ENCODE peak calls at places on chromosomes 16 and 17, in six cellular contexts. Q is fibroblast of lung; D is ovary; P is CD8-positive, alpha-beta T cell; E is GM23248; Y is SK-N-SH. N is an unnamed sample.

GRCh38 chr17:32298721-32299578 is 33.3 kb downstream of the RHBDL3 start:
- DNase-seq in Q (no peak), Y (no peak), E (no peak), D (no peak), P (no peak), N (no peak)

GRCh38 chr16:60392380-60392779 is 1643.9 kb downstream of the CDH8 start:
- DNase-seq in P (no peak), D (no peak), Y (no peak), E (no peak), Q (no peak), N (no peak)

GRCh38 chr17:64016248-64016784 is 4.1 kb downstream of the ICAM2 start:
- DNase-seq in E (peak; percentile 28), Y (peak; percentile 23), Q (no peak), D (no peak), P (no peak), N (no peak)

GRCh38 chr16:53045554-53046250 is 7.0 kb downstream of the CHD9NB start:
- DNase-seq in Q (no peak), Y (no peak), D (no peak), P (no peak), E (no peak), N (no peak)

GRCh38 chr16:49763826-49764225 is 92.1 kb downstream of the ZNF423 start:
- DNase-seq in P (no peak), D (no peak), Q (peak; percentile 70), Y (no peak), E (no peak), N (no peak)

GRCh38 chr17:68455756-68456528 is 1.4 kb downstream of the WIPI1 start:
- DNase-seq in Q (peak; percentile 74), E (peak; percentile 90), D (peak; percentile 43), Y (peak; percentile 34), P (no peak), N (peak; percentile 64)

GRCh38 chr17:57408064-57408811 is 151.9 kb downstream of the MSI2 start:
- DNase-seq in E (no peak), D (no peak), Y (no peak), Q (peak; percentile 42), P (no peak), N (no peak)

GRCh38 chr17:54172654-54173316 is 350.1 kb downstream of the KIF2B start:
- DNase-seq in P (no peak), Q (no peak), E (peak; percentile 29), D (no peak), Y (no peak), N (peak; percentile 0)

GRCh38 chr16:3256146-3256875 is at the start of gene MEFV:
- DNase-seq in P (no peak), E (peak; percentile 36), Y (no peak), Q (peak; percentile 2), D (no peak), N (peak; percentile 74)
- H3K4me3 ChIP-seq in P (no peak within 1 kb of the TSS), E (no peak within 1 kb of the TSS), Y (no peak within 1 kb of the TSS), Q (no peak within 1 kb of the TSS), D (no peak within 1 kb of the TSS), N (no peak within 1 kb of the TSS)

GRCh38 chr16:35741546-35741945 is 2282.1 kb downstream of the TP53TG3F start:
- DNase-seq in Q (no peak), P (no peak), D (no peak), Y (no peak), E (no peak), N (no peak)
- H3K9me3 ChIP-seq in Q (no peaks in the 10 kb centered on the region), P (peaks cover 3% of the 10 kb centered on the region), D (no peaks in the 10 kb centered on the region), Y (no peaks in the 10 kb centered on the region), E (no peaks in the 10 kb centered on the region), N (no peaks in the 10 kb centered on the region)

GRCh38 chr17:83156408-83156807 is 77.0 kb downstream of the METRNL start:
- DNase-seq in Q (no peak), P (no peak), E (no peak), Y (no peak), D (no peak), N (no peak)
- H3K27me3 ChIP-seq in Q (peaks cover 5% of the 10 kb centered on the region), P (no peaks in the 10 kb centered on the region), E (no peaks in the 10 kb centered on the region), Y (no peaks in the 10 kb centered on the region), D (no peaks in the 10 kb centered on the region), N (no peaks in the 10 kb centered on the region)

DNA sequence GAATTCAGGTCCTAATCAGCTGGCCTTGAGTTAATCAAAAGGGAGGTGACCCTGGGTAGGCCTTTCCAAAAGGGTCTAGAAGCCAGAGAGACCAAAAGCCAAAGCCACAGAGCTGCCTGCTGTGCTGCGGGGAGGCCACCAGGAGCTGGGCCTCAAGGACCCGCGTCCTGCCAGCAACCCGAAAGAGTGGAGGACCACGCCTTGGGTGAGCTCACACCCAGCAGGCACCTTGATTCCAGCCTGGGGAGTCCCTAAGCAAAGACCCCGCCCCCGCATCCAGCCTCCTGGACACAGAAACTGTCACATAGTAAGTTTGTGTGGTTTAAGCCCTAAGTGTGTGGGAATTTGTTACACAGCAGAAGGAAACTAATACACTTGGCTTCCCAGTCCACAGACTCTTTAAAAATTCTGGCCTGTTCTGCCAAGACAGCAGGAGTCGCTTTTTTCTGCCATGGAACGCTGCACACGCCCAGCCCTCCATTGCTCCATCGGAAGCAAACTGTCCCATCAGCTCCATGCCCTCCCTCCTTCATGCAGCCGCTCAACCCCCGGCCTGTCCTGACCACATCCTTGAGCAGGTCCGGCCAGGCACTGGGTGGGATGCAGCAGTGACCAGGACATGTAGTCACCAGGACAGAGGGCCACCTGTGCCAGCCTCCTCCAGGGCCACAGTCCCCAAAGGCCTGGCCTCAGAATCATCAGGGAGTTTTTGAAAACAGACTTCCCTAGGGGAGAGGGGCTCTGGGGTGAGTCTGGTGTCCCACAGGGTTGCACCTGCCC is 20.9 kb upstream of the RASD1 start:
- DNase-seq in D (no peak), P (no peak), E (no peak), Y (no peak), Q (no peak), N (no peak)
- H3K4me3 ChIP-seq in D (no peak overlapping the region), P (no peak overlapping the region), E (no peak overlapping the region), Y (no peak overlapping the region), Q (no peak overlapping the region), N (no peak overlapping the region)

DNA sequence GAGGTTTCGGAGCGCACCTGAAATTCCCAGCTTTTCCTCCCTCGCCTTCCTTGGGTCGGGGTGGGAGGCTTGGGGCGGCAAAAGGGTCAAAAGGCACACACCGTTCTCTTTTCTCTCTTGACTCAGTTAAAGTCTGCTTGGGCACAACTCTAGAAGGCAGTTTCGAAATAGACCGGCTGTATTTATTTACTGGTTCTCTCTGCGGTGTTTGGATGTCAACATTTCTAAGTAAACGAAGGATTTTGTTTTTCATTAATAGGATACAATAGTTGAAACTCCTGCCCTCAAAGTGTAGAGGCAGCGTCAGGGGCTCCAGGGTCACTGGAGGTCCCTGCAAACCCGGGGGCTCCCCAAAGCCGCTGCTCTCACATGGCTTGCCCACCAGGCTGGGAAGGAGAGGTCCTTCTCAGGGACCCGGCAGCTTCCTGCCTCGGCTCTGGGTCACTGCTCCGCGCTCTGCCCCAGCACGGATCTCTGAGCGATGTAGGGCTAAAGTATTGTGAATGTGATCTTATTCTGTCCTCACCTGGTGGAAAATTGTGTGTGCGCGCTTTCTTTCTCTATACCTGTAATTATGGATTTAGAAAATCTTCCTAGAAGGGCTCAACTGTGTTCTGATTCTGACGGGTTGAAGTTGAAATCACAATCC is 952 bp downstream of the BMERB1 start:
- DNase-seq in P (no peak), Q (no peak), Y (peak; percentile 47), E (peak; percentile 41), D (no peak), N (no peak)
- H3K9me3 ChIP-seq in P (no peaks in the 10 kb centered on the region), Q (no peaks in the 10 kb centered on the region), Y (no peaks in the 10 kb centered on the region), E (no peaks in the 10 kb centered on the region), D (no peaks in the 10 kb centered on the region), N (no peaks in the 10 kb centered on the region)

GRCh38 chr16:21218135-21218534 is 6.8 kb upstream of the ZP2 start:
- DNase-seq in Y (no peak), P (no peak), E (no peak), Q (no peak), D (no peak), N (no peak)
- H3K27me3 ChIP-seq in Y (no peaks in the 10 kb centered on the region), P (no peaks in the 10 kb centered on the region), E (peaks cover 21% of the 10 kb centered on the region), Q (no peaks in the 10 kb centered on the region), D (no peaks in the 10 kb centered on the region), N (peaks cover 15% of the 10 kb centered on the region)

GRCh38 chr16:68972720-68973119 is 129.4 kb downstream of the TANGO6 start:
- DNase-seq in Q (peak; percentile 78), Y (peak; percentile 27), E (peak; percentile 40), D (no peak), P (no peak), N (peak; percentile 25)
- H3K4me3 ChIP-seq in Q (no peak overlapping the region), Y (no peak overlapping the region), E (no peak overlapping the region), D (no peak overlapping the region), P (no peak overlapping the region), N (no peak overlapping the region)

DNA sequence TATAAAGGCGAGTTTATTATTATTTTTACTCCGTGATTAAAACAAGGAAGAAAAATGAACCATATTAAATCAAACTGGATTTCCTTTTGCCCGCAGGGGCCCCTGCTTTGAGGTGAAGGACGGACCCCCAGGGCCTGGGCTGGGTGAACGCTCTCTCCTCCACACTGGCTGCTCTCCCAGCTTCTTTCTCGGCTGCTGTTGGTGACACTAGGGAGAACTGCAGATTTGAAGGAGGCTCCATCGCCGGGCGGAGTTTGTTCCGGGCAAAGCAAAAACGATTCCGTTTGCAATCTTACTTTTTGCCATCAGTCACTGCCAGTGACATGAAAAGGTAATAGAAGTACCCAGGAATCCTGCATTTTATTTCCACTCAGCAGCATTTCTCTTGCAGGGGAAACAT is 221.6 kb upstream of the SDK2 start:
- DNase-seq in D (no peak), P (no peak), Q (no peak), Y (no peak), E (no peak), N (no peak)
- H3K9me3 ChIP-seq in D (no peaks in the 10 kb centered on the region), P (no peaks in the 10 kb centered on the region), Q (no peaks in the 10 kb centered on the region), Y (no peaks in the 10 kb centered on the region), E (no peaks in the 10 kb centered on the region), N (no peaks in the 10 kb centered on the region)